ENCODE peak calls at places on chromosomes 12 and 14, in four cellular contexts. One of them, this sample, is unnamed.

GRCh38 chr14:103206023-103206481 is 82.8 kb downstream of the TNFAIP2 start:
- DNase-seq in aorta: peak; percentile 65
- DNase-seq in activated naive CD4-positive, alpha-beta T cell treated with anti-CD3 and anti-CD28 coated beads, Interleukin-2, amount 10 ng/mL, durations not matched to agents 7 days and 5 days: peak; percentile 4
- DNase-seq in activated naive CD8-positive, alpha-beta T cell treated with anti-CD3 and anti-CD28 coated beads for 36 hours: no peak
- DNase-seq in this sample: no peak

GRCh38 chr14:21498540-21499526 is 12.3 kb downstream of the METTL3 start:
- DNase-seq in aorta: no peak
- DNase-seq in activated naive CD4-positive, alpha-beta T cell treated with anti-CD3 and anti-CD28 coated beads, Interleukin-2, amount 10 ng/mL, durations not matched to agents 7 days and 5 days: peak; percentile 33
- DNase-seq in activated naive CD8-positive, alpha-beta T cell treated with anti-CD3 and anti-CD28 coated beads for 36 hours: no peak
- DNase-seq in this sample: no peak

GRCh38 chr12:10304161-10304574 is 3.5 kb upstream of the KLRD1 start:
- DNase-seq in aorta: no peak
- DNase-seq in activated naive CD4-positive, alpha-beta T cell treated with anti-CD3 and anti-CD28 coated beads, Interleukin-2, amount 10 ng/mL, durations not matched to agents 7 days and 5 days: no peak
- DNase-seq in activated naive CD8-positive, alpha-beta T cell treated with anti-CD3 and anti-CD28 coated beads for 36 hours: peak; percentile 53
- DNase-seq in this sample: no peak

GRCh38 chr14:26870722-26871121 is 272.9 kb upstream of the NOVA1 start:
- DNase-seq in aorta: no peak
- DNase-seq in activated naive CD4-positive, alpha-beta T cell treated with anti-CD3 and anti-CD28 coated beads, Interleukin-2, amount 10 ng/mL, durations not matched to agents 7 days and 5 days: no peak
- DNase-seq in activated naive CD8-positive, alpha-beta T cell treated with anti-CD3 and anti-CD28 coated beads for 36 hours: no peak
- DNase-seq in this sample: no peak

GRCh38 chr12:123267991-123268843 is 3.4 kb downstream of the CDK2AP1 start:
- DNase-seq in aorta: peak; percentile 79
- DNase-seq in activated naive CD4-positive, alpha-beta T cell treated with anti-CD3 and anti-CD28 coated beads, Interleukin-2, amount 10 ng/mL, durations not matched to agents 7 days and 5 days: peak; percentile 23
- DNase-seq in activated naive CD8-positive, alpha-beta T cell treated with anti-CD3 and anti-CD28 coated beads for 36 hours: peak; percentile 12
- DNase-seq in this sample: peak; percentile 64

GRCh38 chr14:35332517-35333346 is 40.5 kb downstream of the PSMA6 start:
- DNase-seq in aorta: no peak
- DNase-seq in activated naive CD4-positive, alpha-beta T cell treated with anti-CD3 and anti-CD28 coated beads, Interleukin-2, amount 10 ng/mL, durations not matched to agents 7 days and 5 days: peak; percentile 66
- DNase-seq in activated naive CD8-positive, alpha-beta T cell treated with anti-CD3 and anti-CD28 coated beads for 36 hours: peak; percentile 61
- DNase-seq in this sample: no peak

GRCh38 chr12:8709124-8709830 is 11.5 kb downstream of the RIMKLB start:
- DNase-seq in aorta: no peak
- DNase-seq in activated naive CD4-positive, alpha-beta T cell treated with anti-CD3 and anti-CD28 coated beads, Interleukin-2, amount 10 ng/mL, durations not matched to agents 7 days and 5 days: no peak
- DNase-seq in activated naive CD8-positive, alpha-beta T cell treated with anti-CD3 and anti-CD28 coated beads for 36 hours: no peak
- DNase-seq in this sample: no peak

GRCh38 chr12:5716221-5716620 is 228.8 kb downstream of the ANO2 start:
- DNase-seq in aorta: no peak
- DNase-seq in activated naive CD4-positive, alpha-beta T cell treated with anti-CD3 and anti-CD28 coated beads, Interleukin-2, amount 10 ng/mL, durations not matched to agents 7 days and 5 days: no peak
- DNase-seq in activated naive CD8-positive, alpha-beta T cell treated with anti-CD3 and anti-CD28 coated beads for 36 hours: no peak
- DNase-seq in this sample: no peak

GRCh38 chr12:34391771-34392581 is 369.7 kb downstream of the ALG10 start:
- DNase-seq in aorta: peak; percentile 63
- DNase-seq in activated naive CD4-positive, alpha-beta T cell treated with anti-CD3 and anti-CD28 coated beads, Interleukin-2, amount 10 ng/mL, durations not matched to agents 7 days and 5 days: peak; percentile 8
- DNase-seq in activated naive CD8-positive, alpha-beta T cell treated with anti-CD3 and anti-CD28 coated beads for 36 hours: no peak
- DNase-seq in this sample: peak; percentile 29

GRCh38 chr14:96627811-96628775 is 125.9 kb downstream of the PAPOLA start:
- DNase-seq in aorta: peak; percentile 30
- DNase-seq in activated naive CD4-positive, alpha-beta T cell treated with anti-CD3 and anti-CD28 coated beads, Interleukin-2, amount 10 ng/mL, durations not matched to agents 7 days and 5 days: no peak
- DNase-seq in activated naive CD8-positive, alpha-beta T cell treated with anti-CD3 and anti-CD28 coated beads for 36 hours: no peak
- DNase-seq in this sample: no peak

GRCh38 chr12:89117448-89118034 is 234.8 kb downstream of the DUSP6 start:
- DNase-seq in aorta: no peak
- DNase-seq in activated naive CD4-positive, alpha-beta T cell treated with anti-CD3 and anti-CD28 coated beads, Interleukin-2, amount 10 ng/mL, durations not matched to agents 7 days and 5 days: no peak
- DNase-seq in activated naive CD8-positive, alpha-beta T cell treated with anti-CD3 and anti-CD28 coated beads for 36 hours: no peak
- DNase-seq in this sample: peak; percentile 38

GRCh38 chr12:123621619-123622530 is 11.6 kb downstream of the EIF2B1 start:
- DNase-seq in aorta: no peak
- DNase-seq in activated naive CD4-positive, alpha-beta T cell treated with anti-CD3 and anti-CD28 coated beads, Interleukin-2, amount 10 ng/mL, durations not matched to agents 7 days and 5 days: no peak
- DNase-seq in activated naive CD8-positive, alpha-beta T cell treated with anti-CD3 and anti-CD28 coated beads for 36 hours: no peak
- DNase-seq in this sample: no peak

GRCh38 chr12:111359231-111359913 is 9.5 kb downstream of the PHETA1 start:
- DNase-seq in aorta: no peak
- DNase-seq in activated naive CD4-positive, alpha-beta T cell treated with anti-CD3 and anti-CD28 coated beads, Interleukin-2, amount 10 ng/mL, durations not matched to agents 7 days and 5 days: peak; percentile 26
- DNase-seq in activated naive CD8-positive, alpha-beta T cell treated with anti-CD3 and anti-CD28 coated beads for 36 hours: peak; percentile 71
- DNase-seq in this sample: no peak

GRCh38 chr12:124279846-124280360 is 15.0 kb upstream of the RFLNA start:
- DNase-seq in aorta: no peak
- DNase-seq in activated naive CD4-positive, alpha-beta T cell treated with anti-CD3 and anti-CD28 coated beads, Interleukin-2, amount 10 ng/mL, durations not matched to agents 7 days and 5 days: no peak
- DNase-seq in activated naive CD8-positive, alpha-beta T cell treated with anti-CD3 and anti-CD28 coated beads for 36 hours: no peak
- DNase-seq in this sample: no peak

GRCh38 chr14:61558271-61558670 is 137.0 kb upstream of the HIF1A start:
- DNase-seq in aorta: no peak
- DNase-seq in activated naive CD4-positive, alpha-beta T cell treated with anti-CD3 and anti-CD28 coated beads, Interleukin-2, amount 10 ng/mL, durations not matched to agents 7 days and 5 days: no peak
- DNase-seq in activated naive CD8-positive, alpha-beta T cell treated with anti-CD3 and anti-CD28 coated beads for 36 hours: no peak
- DNase-seq in this sample: no peak

GRCh38 chr14:75941030-75941429 is 40.8 kb downstream of the TGFB3 start:
- DNase-seq in aorta: no peak
- DNase-seq in activated naive CD4-positive, alpha-beta T cell treated with anti-CD3 and anti-CD28 coated beads, Interleukin-2, amount 10 ng/mL, durations not matched to agents 7 days and 5 days: no peak
- DNase-seq in activated naive CD8-positive, alpha-beta T cell treated with anti-CD3 and anti-CD28 coated beads for 36 hours: no peak
- DNase-seq in this sample: no peak

GRCh38 chr14:22472466-22472865 is 116.6 kb downstream of the DAD1 start:
- DNase-seq in aorta: no peak
- DNase-seq in activated naive CD4-positive, alpha-beta T cell treated with anti-CD3 and anti-CD28 coated beads, Interleukin-2, amount 10 ng/mL, durations not matched to agents 7 days and 5 days: no peak
- DNase-seq in activated naive CD8-positive, alpha-beta T cell treated with anti-CD3 and anti-CD28 coated beads for 36 hours: no peak
- DNase-seq in this sample: no peak

This sample was measured in lower lobe of right lung.